ENCODE peak calls at places on chromosomes 5 and 9, in eight cellular contexts. E, G, Y, X, H, L, R and B are unnamed samples.

GRCh38 chr5:65651144-65651543 is 26.3 kb downstream of the SHLD3 start:
- DNase-seq in E (no peak), G (no peak), Y (no peak), X (no peak), H (no peak), L (no peak), R (no peak), B (no peak)

GRCh38 chr9:127651697-127652610 is 39.9 kb downstream of the STXBP1 start:
- DNase-seq in E (no peak), G (no peak), Y (no peak), X (no peak), H (no peak), L (peak), R (no peak), B (no peak)

GRCh38 chr9:131546336-131547084 is 1.2 kb downstream of the PRRT1B start:
- DNase-seq in E (no peak), G (no peak), Y (peak), X (no peak), H (no peak), L (peak), R (no peak), B (no peak)

GRCh38 chr5:1867114-1867814 is 15.5 kb downstream of the IRX4 start:
- DNase-seq in E (no peak), G (no peak), Y (no peak), X (no peak), H (no peak), L (no peak), R (no peak), B (no peak)

GRCh38 chr5:176616520-176616919 is 6.6 kb upstream of the GPRIN1 start:
- DNase-seq in E (no peak), G (no peak), Y (no peak), X (no peak), H (no peak), L (no peak), R (no peak), B (no peak)

GRCh38 chr5:1772634-1773033 is 27.0 kb downstream of the MRPL36 start:
- DNase-seq in E (no peak), G (peak), Y (peak), X (no peak), H (peak), L (no peak), R (peak), B (no peak)

GRCh38 chr9:121652037-121652837 is 803 bp downstream of the DAB2IP start:
- DNase-seq in E (no peak), G (no peak), Y (peak), X (no peak), H (no peak), L (peak), R (no peak), B (no peak)

GRCh38 chr9:19148170-19148569 is 20.9 kb upstream of the PLIN2 start:
- DNase-seq in E (no peak), G (no peak), Y (no peak), X (no peak), H (no peak), L (no peak), R (no peak), B (no peak)

GRCh38 chr5:172694061-172694460 is 53.0 kb downstream of the NEURL1B start:
- DNase-seq in E (no peak), G (no peak), Y (peak), X (no peak), H (no peak), L (no peak), R (no peak), B (no peak)

GRCh38 chr9:72675586-72675985 is 154.2 kb downstream of the TMC1 start:
- DNase-seq in E (no peak), G (no peak), Y (peak), X (no peak), H (no peak), L (no peak), R (no peak), B (no peak)

GRCh38 chr5:164237531-164237930 is 732.1 kb downstream of the MAT2B start:
- DNase-seq in E (no peak), G (no peak), Y (no peak), X (no peak), H (no peak), L (no peak), R (no peak), B (no peak)

GRCh38 chr5:963673-964531 is 44.7 kb upstream of the NKD2 start:
- DNase-seq in E (peak), G (no peak), Y (peak), X (peak), H (no peak), L (no peak), R (no peak), B (no peak)

GRCh38 chr5:145464194-145464593 is 370.9 kb downstream of the PRELID2 start:
- DNase-seq in E (no peak), G (no peak), Y (no peak), X (no peak), H (no peak), L (no peak), R (no peak), B (no peak)

GRCh38 chr9:90137824-90138223 is 504.8 kb downstream of the DIRAS2 start:
- DNase-seq in E (no peak), G (no peak), Y (no peak), X (no peak), H (no peak), L (no peak), R (no peak), B (no peak)

GRCh38 chr5:93929146-93929545 is 187.7 kb upstream of the POU5F2 start:
- DNase-seq in E (no peak), G (no peak), Y (peak), X (no peak), H (peak), L (no peak), R (no peak), B (no peak)

GRCh38 chr5:33612386-33612785 is 171.6 kb downstream of the TARS1 start:
- DNase-seq in E (no peak), G (no peak), Y (peak), X (no peak), H (peak), L (no peak), R (no peak), B (no peak)

GRCh38 chr5:177478711-177479646 is 5.5 kb upstream of the DBN1 start:
- DNase-seq in E (no peak), G (no peak), Y (peak), X (peak), H (peak), L (no peak), R (peak), B (no peak)

GRCh38 chr9:77488439-77489126 is 159.5 kb downstream of the GNA14 start:
- DNase-seq in E (no peak), G (peak), Y (peak), X (no peak), H (no peak), L (peak), R (no peak), B (no peak)

GRCh38 chr5:141208478-141208877 is at the start of gene PCDHB12:
- DNase-seq in E (no peak), G (peak), Y (peak), X (no peak), H (no peak), L (peak), R (no peak), B (no peak)

GRCh38 chr5:40973364-40974004 is 64.2 kb downstream of the C7 start:
- DNase-seq in E (no peak), G (no peak), Y (no peak), X (no peak), H (no peak), L (no peak), R (no peak), B (no peak)

GRCh38 chr5:56330167-56330566 is 97.0 kb upstream of the ANKRD55 start:
- DNase-seq in E (no peak), G (no peak), Y (no peak), X (no peak), H (no peak), L (no peak), R (no peak), B (no peak)

GRCh38 chr9:4143951-4144717 is 155.7 kb downstream of the GLIS3 start:
- DNase-seq in E (no peak), G (no peak), Y (peak), X (no peak), H (no peak), L (peak), R (no peak), B (no peak)

GRCh38 chr9:88237454-88238280 is 99.4 kb upstream of the SPATA31C2 start:
- DNase-seq in E (no peak), G (no peak), Y (no peak), X (no peak), H (no peak), L (no peak), R (no peak), B (no peak)

GRCh38 chr9:133945314-133945975 is 46.7 kb downstream of the VAV2 start:
- DNase-seq in E (no peak), G (peak), Y (no peak), X (no peak), H (no peak), L (no peak), R (peak), B (no peak)

GRCh38 chr5:39459091-39459490 is 34.3 kb upstream of the DAB2 start:
- DNase-seq in E (no peak), G (no peak), Y (no peak), X (no peak), H (no peak), L (no peak), R (no peak), B (no peak)

DNA sequence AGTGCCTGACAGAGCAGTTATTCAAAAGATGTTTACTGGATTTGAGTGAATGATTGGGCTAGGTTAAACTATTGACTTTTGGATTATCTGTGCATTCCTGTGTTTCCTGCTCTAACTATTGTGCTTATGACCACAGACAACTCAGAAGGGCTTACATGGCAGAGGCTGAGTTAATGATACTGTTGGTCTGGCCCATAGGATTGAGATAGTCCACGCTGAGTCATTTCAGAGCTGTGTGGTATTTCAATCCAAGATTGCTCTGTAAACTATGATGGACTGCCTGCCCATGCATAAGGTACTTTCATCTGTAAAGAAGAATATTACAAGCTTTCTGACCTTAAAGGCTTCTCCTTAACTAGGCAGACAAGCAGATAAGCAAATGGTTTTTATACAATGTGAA is 49.1 kb upstream of the SLIT3 start:
- DNase-seq in E (no peak), G (no peak), Y (peak), X (no peak), H (peak), L (no peak), R (no peak), B (no peak)
- H3K27ac ChIP-seq in E (no peak), G (no peak), Y (peak), X (no peak), H (peak), L (no peak), R (no peak), B (no peak)

DNA sequence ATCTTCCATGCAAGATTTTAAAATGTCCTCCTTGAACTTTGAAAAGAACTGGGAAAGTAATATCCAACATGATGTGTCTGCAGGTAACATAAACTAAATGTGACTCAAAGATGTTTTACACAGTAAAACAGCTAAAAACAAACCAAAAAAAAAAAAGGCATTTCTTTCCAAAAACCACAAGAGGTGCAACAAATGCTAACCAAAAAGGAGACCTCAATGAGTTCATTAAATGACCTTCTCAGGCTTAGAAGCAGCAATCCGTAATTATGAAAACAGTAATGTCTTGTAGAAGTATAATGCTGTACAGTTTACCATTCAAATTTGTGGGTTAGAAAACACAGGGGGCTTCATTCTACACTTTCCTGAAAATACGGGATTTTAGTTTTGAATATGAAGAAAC is 2.5 kb downstream of the RNF145 start:
- DNase-seq in E (no peak), G (no peak), Y (peak), X (no peak), H (no peak), L (no peak), R (no peak), B (no peak)
- H3K4me3 ChIP-seq in E (peak), G (peak), Y (peak), X (peak), H (peak), L (peak), R (peak), B (no peak)

GRCh38 chr5:150498971-150499370 is 9.0 kb upstream of the NDST1 start:
- DNase-seq in E (no peak), G (no peak), Y (no peak), X (no peak), H (no peak), L (no peak), R (no peak), B (no peak)

GRCh38 chr5:150500905-150501304 is 7.0 kb upstream of the NDST1 start:
- DNase-seq in E (no peak), G (no peak), Y (no peak), X (no peak), H (no peak), L (no peak), R (no peak), B (no peak)

GRCh38 chr5:150498501-150498900 is 9.4 kb upstream of the NDST1 start:
- DNase-seq in E (no peak), G (no peak), Y (peak), X (no peak), H (no peak), L (peak), R (no peak), B (peak)

GRCh38 chr5:150500328-150500841 is 7.5 kb upstream of the NDST1 start:
- DNase-seq in E (no peak), G (no peak), Y (no peak), X (peak), H (no peak), L (no peak), R (no peak), B (no peak)

GRCh38 chr5:150499437-150499956 is 8.4 kb upstream of the NDST1 start:
- DNase-seq in E (no peak), G (peak), Y (no peak), X (no peak), H (no peak), L (no peak), R (no peak), B (no peak)
- H3K27ac ChIP-seq in E (no peak), G (no peak), Y (peak), X (peak), H (no peak), L (no peak), R (no peak), B (no peak)

DNA sequence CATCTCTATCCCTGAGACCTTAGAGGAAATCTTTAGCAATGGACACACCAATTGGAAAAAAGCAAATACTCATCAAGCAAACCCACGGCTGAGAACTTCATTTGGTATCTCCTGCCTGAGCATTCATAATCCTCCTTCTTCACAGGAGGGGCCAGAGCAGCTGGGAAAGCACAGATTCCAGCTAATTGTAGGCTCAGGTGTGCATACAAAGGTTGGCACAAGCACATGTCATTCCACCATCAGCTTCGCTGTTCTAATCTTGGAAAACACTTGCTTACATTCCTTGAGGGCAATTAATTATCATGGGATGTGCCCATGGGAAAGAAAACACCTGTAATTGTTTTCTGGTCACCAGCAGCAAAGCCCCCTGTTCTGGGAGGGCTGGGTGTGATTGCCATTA is 376.6 kb downstream of the SPOCK1 start:
- DNase-seq in E (no peak), G (no peak), Y (no peak), X (no peak), H (no peak), L (no peak), R (no peak), B (no peak)
- H3K4me3 ChIP-seq in E (no peak), G (no peak), Y (no peak), X (no peak), H (no peak), L (no peak), R (no peak), B (no peak)

GRCh38 chr9:70422371-70423043 is 8.1 kb upstream of the KLF9 start:
- DNase-seq in E (no peak), G (no peak), Y (no peak), X (no peak), H (no peak), L (no peak), R (no peak), B (no peak)
- H3K27ac ChIP-seq in E (peak), G (no peak), Y (no peak), X (peak), H (no peak), L (no peak), R (peak), B (no peak)

DNA sequence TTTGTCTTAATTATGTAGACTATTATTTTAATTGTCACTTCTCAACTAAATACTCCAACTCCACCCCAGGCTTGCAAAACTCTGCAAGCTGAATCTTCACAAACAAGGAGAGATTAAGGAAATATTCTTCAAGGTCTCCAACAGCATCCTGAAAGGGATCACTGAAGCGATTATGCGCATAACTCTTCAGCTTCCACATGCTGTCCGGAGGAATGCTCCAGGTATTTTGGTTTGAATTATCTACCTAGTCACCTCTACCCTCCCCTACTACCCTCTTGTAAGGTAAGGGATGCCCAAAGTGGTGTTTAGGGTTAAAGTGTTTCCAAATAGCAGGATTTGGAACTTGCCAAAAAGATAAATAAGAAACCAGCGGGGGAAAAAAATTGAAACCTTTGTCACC is 11.7 kb downstream of the PTCH1 start:
- DNase-seq in E (no peak), G (no peak), Y (no peak), X (no peak), H (no peak), L (peak), R (no peak), B (no peak)
- H3K4me3 ChIP-seq in E (no peak), G (peak), Y (peak), X (peak), H (peak), L (peak), R (peak), B (peak)